ENCODE peak calls at places on chromosomes 11 and 22, in six cellular contexts. T, I, P, H, N and Z are unnamed samples.

GRCh38 chr22:32309585-32310251 is 47.9 kb upstream of the RFPL3 start:
- DNase-seq in T (no peak), I (no peak), P (no peak), H (no peak), N (no peak), Z (no peak)

GRCh38 chr22:32880906-32881596 is 79.5 kb downstream of the TIMP3 start:
- DNase-seq in T (peak), I (peak), P (no peak), H (no peak), N (no peak), Z (no peak)

GRCh38 chr22:28137036-28137435 is 218.0 kb upstream of the PITPNB start:
- DNase-seq in T (no peak), I (no peak), P (no peak), H (no peak), N (no peak), Z (no peak)

GRCh38 chr11:32016111-32016510 is 74.8 kb upstream of the RCN1 start:
- DNase-seq in T (no peak), I (no peak), P (no peak), H (no peak), N (no peak), Z (no peak)

GRCh38 chr11:86596861-86597632 is 75.4 kb downstream of the ME3 start:
- DNase-seq in T (no peak), I (no peak), P (peak), H (no peak), N (no peak), Z (peak)

GRCh38 chr11:12129227-12129626 is 18.8 kb downstream of the MICAL2 start:
- DNase-seq in T (no peak), I (no peak), P (no peak), H (no peak), N (no peak), Z (no peak)

GRCh38 chr11:65417702-65418430 is 4.7 kb upstream of the NEAT1 start:
- DNase-seq in T (peak), I (peak), P (peak), H (peak), N (no peak), Z (no peak)

GRCh38 chr11:72443016-72443415 is 8.7 kb upstream of the CLPB start:
- DNase-seq in T (no peak), I (no peak), P (no peak), H (no peak), N (no peak), Z (no peak)

GRCh38 chr11:35352107-35352888 is 67.1 kb downstream of the SLC1A2 start:
- DNase-seq in T (no peak), I (no peak), P (no peak), H (no peak), N (no peak), Z (no peak)

GRCh38 chr22:20524004-20524481 is 16.6 kb downstream of the MED15 start:
- DNase-seq in T (no peak), I (no peak), P (no peak), H (peak), N (no peak), Z (no peak)

GRCh38 chr22:19530751-19531150 is 6.5 kb upstream of the CLDN5 start:
- DNase-seq in T (no peak), I (no peak), P (no peak), H (no peak), N (no peak), Z (no peak)

GRCh38 chr11:1479678-1480118 is 6.9 kb downstream of the MOB2 start:
- DNase-seq in T (no peak), I (no peak), P (no peak), H (no peak), N (no peak), Z (no peak)

GRCh38 chr11:68840661-68841653 is 759 bp downstream of the CPT1A start:
- DNase-seq in T (peak), I (peak), P (peak), H (peak), N (peak), Z (no peak)

GRCh38 chr11:70577948-70578347 is 179.6 kb downstream of the CTTN start:
- DNase-seq in T (no peak), I (no peak), P (no peak), H (no peak), N (no peak), Z (no peak)

GRCh38 chr22:42871146-42872050 is 14.3 kb upstream of the ARFGAP3 start:
- DNase-seq in T (no peak), I (no peak), P (no peak), H (no peak), N (no peak), Z (no peak)

GRCh38 chr22:47169801-47170140 is 407.3 kb downstream of the TBC1D22A start:
- DNase-seq in T (no peak), I (peak), P (peak), H (no peak), N (no peak), Z (no peak)

GRCh38 chr11:79492008-79492407 is 51.2 kb upstream of the TENM4 start:
- DNase-seq in T (no peak), I (no peak), P (no peak), H (no peak), N (no peak), Z (no peak)

GRCh38 chr11:131924001-131924400 is 553.6 kb downstream of the NTM start:
- DNase-seq in T (no peak), I (no peak), P (no peak), H (no peak), N (no peak), Z (peak)

GRCh38 chr11:86201371-86201770 is 43.2 kb upstream of the EED start:
- DNase-seq in T (no peak), I (no peak), P (no peak), H (no peak), N (no peak), Z (no peak)

GRCh38 chr11:123181075-123181474 is 14.0 kb downstream of the CLMP start:
- DNase-seq in T (no peak), I (no peak), P (no peak), H (no peak), N (no peak), Z (no peak)

GRCh38 chr11:116232364-116232801 is 540.4 kb downstream of the BUD13 start:
- DNase-seq in T (no peak), I (no peak), P (no peak), H (no peak), N (no peak), Z (no peak)

GRCh38 chr11:120172054-120172881 is 34.4 kb upstream of the TRIM29 start:
- DNase-seq in T (peak), I (peak), P (peak), H (peak), N (peak), Z (no peak)

GRCh38 chr11:118918128-118918685 is 7.5 kb downstream of the BCL9L start:
- DNase-seq in T (no peak), I (peak), P (peak), H (peak), N (peak), Z (no peak)

GRCh38 chr11:61581030-61581928 is at the start of gene SYT7:
- DNase-seq in T (peak), I (peak), P (peak), H (peak), N (peak), Z (peak)

GRCh38 chr11:61579398-61580291 is 1.2 kb downstream of the SYT7 start:
- DNase-seq in T (peak), I (no peak), P (no peak), H (no peak), N (no peak), Z (no peak)

GRCh38 chr11:61581931-61582330 is 1.1 kb upstream of the SYT7 start:
- DNase-seq in T (no peak), I (no peak), P (no peak), H (no peak), N (no peak), Z (no peak)

GRCh38 chr11:61578819-61579218 is 2.1 kb downstream of the SYT7 start:
- DNase-seq in T (no peak), I (no peak), P (no peak), H (no peak), N (no peak), Z (no peak)

GRCh38 chr11:61580292-61580888 is 486 bp downstream of the SYT7 start:
- DNase-seq in T (no peak), I (no peak), P (no peak), H (peak), N (no peak), Z (no peak)
- TF ChIP-seq CTCF in T (no peak), I (no peak), P (no peak), H (no peak), N (no peak), Z (peak)

DNA sequence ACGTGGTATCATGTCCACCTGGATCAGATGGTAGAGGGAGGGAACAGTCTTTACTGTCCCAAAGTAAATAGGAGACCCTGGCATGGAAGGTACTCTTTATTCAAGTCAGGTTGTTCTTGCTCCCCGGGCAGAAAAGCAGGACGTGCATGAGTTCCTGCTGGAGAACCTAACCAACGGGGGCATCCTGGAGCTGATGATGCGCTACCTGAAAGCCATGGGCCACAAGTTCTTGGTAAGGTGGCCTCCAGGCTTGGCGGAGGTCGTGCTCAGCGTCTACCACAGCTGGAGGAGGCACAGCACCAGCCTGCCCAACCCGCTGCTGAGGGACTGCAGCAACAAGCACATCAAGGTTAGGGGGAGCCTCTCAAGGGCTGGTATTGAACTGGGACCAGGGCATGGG is 48.7 kb downstream of the CABIN1 start:
- DNase-seq in T (no peak), I (peak), P (no peak), H (no peak), N (no peak), Z (no peak)
- H3K4me3 ChIP-seq in T (no peak), I (no peak), P (no peak), H (no peak), N (no peak), Z (no peak)

GRCh38 chr11:108786281-108786990 is 121.6 kb downstream of the DDX10 start:
- DNase-seq in T (peak), I (no peak), P (no peak), H (peak), N (no peak), Z (no peak)

GRCh38 chr11:108790501-108791299 is 125.8 kb downstream of the DDX10 start:
- DNase-seq in T (no peak), I (no peak), P (no peak), H (no peak), N (no peak), Z (no peak)

GRCh38 chr11:108793138-108793537 is 128.3 kb downstream of the DDX10 start:
- DNase-seq in T (no peak), I (no peak), P (no peak), H (no peak), N (no peak), Z (no peak)

GRCh38 chr11:108787105-108787504 is 122.2 kb downstream of the DDX10 start:
- DNase-seq in T (no peak), I (no peak), P (no peak), H (peak), N (no peak), Z (no peak)

GRCh38 chr11:108788565-108789199 is 123.8 kb downstream of the DDX10 start:
- DNase-seq in T (peak), I (no peak), P (no peak), H (peak), N (peak), Z (no peak)
- TF ChIP-seq CTCF in T (peak), I (peak), P (no peak), H (peak), N (peak), Z (peak)

DNA sequence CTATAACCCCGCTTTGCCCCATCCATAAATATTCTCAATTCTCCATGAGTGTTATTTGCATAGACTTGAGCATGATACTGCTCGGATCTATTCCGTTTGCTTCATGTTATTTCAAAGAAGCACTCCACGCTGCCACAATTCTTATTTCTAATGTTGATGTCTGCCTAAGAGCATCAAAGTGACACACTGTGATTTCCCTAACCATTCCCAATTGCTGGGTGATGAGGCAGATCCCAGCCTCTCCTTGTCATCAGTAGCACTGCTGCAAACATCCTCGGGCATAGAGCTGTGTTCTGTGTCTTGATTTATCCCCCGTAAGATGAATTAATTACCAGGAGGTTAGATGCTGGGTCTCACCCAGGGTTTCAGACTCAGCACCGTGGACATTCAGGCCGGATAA is 178.3 kb upstream of the SEZ6L start:
- DNase-seq in T (no peak), I (no peak), P (no peak), H (no peak), N (no peak), Z (no peak)
- H3K4me3 ChIP-seq in T (no peak), I (no peak), P (no peak), H (no peak), N (no peak), Z (no peak)